ENCODE peak calls at places on chromosomes 7 and 10, in six cellular contexts. T, J, G, X, H and U are unnamed samples.

GRCh38 chr10:89478739-89479116 is 56.7 kb downstream of the SLC16A12 start:
- DNase-seq in H (no peak), J (peak; percentile 11), T (no peak), G (peak; percentile 81), X (no peak), U (no peak)

GRCh38 chr7:47285860-47286491 is 295.9 kb downstream of the TNS3 start:
- DNase-seq in T (no peak), G (peak; percentile 82), J (no peak), H (no peak), X (no peak), U (peak; percentile 90)

GRCh38 chr10:102401735-102402511 is 6.4 kb downstream of the NFKB2 start:
- DNase-seq in H (no peak), G (no peak), J (peak; percentile 79), X (no peak), T (no peak), U (peak; percentile 24)

GRCh38 chr7:143012001-143012400 is 14.9 kb downstream of the OR9A2 start:
- DNase-seq in X (no peak), T (no peak), H (no peak), J (no peak), G (no peak), U (no peak)

GRCh38 chr10:119726291-119727261 is 726 bp downstream of the INPP5F start:
- DNase-seq in G (no peak), H (no peak), X (no peak), J (no peak), T (peak; percentile 25), U (no peak)

GRCh38 chr10:22280078-22280477 is 36.1 kb upstream of the COMMD3 start:
- DNase-seq in X (no peak), H (no peak), G (no peak), T (no peak), J (no peak), U (no peak)

GRCh38 chr7:31776616-31777015 is 89.6 kb downstream of the PPP1R17 start:
- DNase-seq in J (peak; percentile 48), G (peak; percentile 60), X (no peak), T (no peak), H (no peak), U (peak; percentile 2)

GRCh38 chr7:37287093-37287492 is 161.6 kb downstream of the ELMO1 start:
- DNase-seq in J (peak; percentile 5), H (no peak), T (no peak), X (no peak), G (no peak), U (peak; percentile 19)

GRCh38 chr10:124721295-124722052 is 22.7 kb downstream of the FAM53B start:
- DNase-seq in X (peak; percentile 71), T (no peak), H (no peak), J (peak; percentile 38), G (peak; percentile 55), U (no peak)

GRCh38 chr7:15005672-15006071 is 103.1 kb upstream of the DGKB start:
- DNase-seq in T (no peak), G (no peak), X (no peak), J (no peak), H (no peak), U (no peak)

GRCh38 chr7:20270867-20271266 is 53.7 kb upstream of the MACC1 start:
- DNase-seq in X (no peak), H (no peak), J (no peak), G (no peak), T (no peak), U (peak; percentile 3)

GRCh38 chr10:97494151-97494550 is 4.1 kb downstream of the MMS19 start:
- DNase-seq in G (peak; percentile 36), J (no peak), T (no peak), H (no peak), X (no peak), U (peak; percentile 13)

GRCh38 chr7:44867073-44867990 is 18.0 kb downstream of the PURB start:
- DNase-seq in X (no peak), J (peak; percentile 83), H (no peak), G (peak; percentile 94), T (no peak), U (peak; percentile 91)

GRCh38 chr10:119973261-119973660 is 80.7 kb downstream of the SEC23IP start:
- DNase-seq in X (no peak), T (no peak), G (peak; percentile 2), J (peak; percentile 18), H (no peak), U (peak; percentile 3)

GRCh38 chr10:131857156-131858117 is 43.4 kb upstream of the PPP2R2D start:
- DNase-seq in G (no peak), H (no peak), X (no peak), J (no peak), T (no peak), U (no peak)

GRCh38 chr7:36085096-36085495 is 68.0 kb upstream of the EEPD1 start:
- DNase-seq in T (no peak), X (no peak), H (no peak), J (no peak), G (no peak), U (no peak)

GRCh38 chr7:102811942-102812678 is 63.3 kb downstream of the FAM185A start:
- DNase-seq in T (no peak), X (no peak), H (no peak), J (no peak), G (no peak), U (peak; percentile 45)

GRCh38 chr7:39741942-39742623 is 118.7 kb downstream of the RALA start:
- DNase-seq in H (peak; percentile 17), G (peak; percentile 32), T (peak; percentile 66), X (peak; percentile 69), J (peak; percentile 83), U (peak; percentile 70)

GRCh38 chr10:129021597-129022304 is 445.3 kb upstream of the MGMT start:
- DNase-seq in H (no peak), X (peak; percentile 56), T (no peak), G (no peak), J (no peak), U (no peak)

GRCh38 chr7:81299272-81299671 is 380.4 kb upstream of the SEMA3C start:
- DNase-seq in J (peak; percentile 95), G (peak; percentile 98), T (no peak), H (no peak), X (no peak), U (peak; percentile 99)

GRCh38 chr7:51289608-51290370 is 26.8 kb downstream of the COBL start:
- DNase-seq in H (no peak), X (no peak), J (no peak), T (no peak), G (no peak), U (no peak)